ENCODE peak calls at places on chromosomes 2 and 18, in eight cellular contexts. One of them, this sample, is unnamed.

GRCh38 chr2:136010126-136010525 is 24.7 kb upstream of the DARS1 start:
- DNase-seq in left lung: no peak
- DNase-seq in breast epithelium: no peak
- DNase-seq in sigmoid colon: no peak
- DNase-seq in osteoblast: no peak
- DNase-seq in body of pancreas: no peak
- DNase-seq in aorta: no peak
- DNase-seq in IMR-90: peak
- DNase-seq in this sample: no peak

GRCh38 chr2:178068823-178069454 is 3.6 kb downstream of the PDE11A start:
- DNase-seq in sigmoid colon: no peak
- DNase-seq in body of pancreas: no peak
- DNase-seq in breast epithelium: no peak
- DNase-seq in left lung: no peak
- DNase-seq in osteoblast: no peak
- DNase-seq in aorta: no peak
- DNase-seq in IMR-90: no peak
- DNase-seq in this sample: no peak

GRCh38 chr18:22420649-22421048 is 2.9 kb upstream of the CTAGE1 start:
- DNase-seq in IMR-90: no peak
- DNase-seq in left lung: no peak
- DNase-seq in sigmoid colon: no peak
- DNase-seq in aorta: no peak
- DNase-seq in osteoblast: no peak
- DNase-seq in breast epithelium: no peak
- DNase-seq in body of pancreas: no peak
- DNase-seq in this sample: no peak

GRCh38 chr2:96859338-96859649 is 1.5 kb upstream of the ANKRD39 start:
- DNase-seq in breast epithelium: no peak
- DNase-seq in left lung: no peak
- DNase-seq in IMR-90: no peak
- DNase-seq in sigmoid colon: peak
- DNase-seq in osteoblast: peak
- DNase-seq in body of pancreas: peak
- DNase-seq in aorta: peak
- DNase-seq in this sample: no peak

GRCh38 chr18:57004366-57005121 is 142.3 kb upstream of the BOD1L2 start:
- DNase-seq in IMR-90: peak
- DNase-seq in aorta: no peak
- DNase-seq in left lung: no peak
- DNase-seq in body of pancreas: no peak
- DNase-seq in sigmoid colon: no peak
- DNase-seq in osteoblast: no peak
- DNase-seq in breast epithelium: no peak
- DNase-seq in this sample: no peak

GRCh38 chr2:36549063-36549662 is 48.8 kb downstream of the FEZ2 start:
- DNase-seq in left lung: no peak
- DNase-seq in IMR-90: peak
- DNase-seq in sigmoid colon: no peak
- DNase-seq in breast epithelium: no peak
- DNase-seq in osteoblast: peak
- DNase-seq in body of pancreas: no peak
- DNase-seq in aorta: no peak
- DNase-seq in this sample: no peak

GRCh38 chr2:157172866-157173578 is 84.5 kb upstream of the GALNT5 start:
- DNase-seq in sigmoid colon: no peak
- DNase-seq in body of pancreas: no peak
- DNase-seq in aorta: no peak
- DNase-seq in breast epithelium: no peak
- DNase-seq in osteoblast: no peak
- DNase-seq in IMR-90: peak
- DNase-seq in left lung: no peak
- DNase-seq in this sample: no peak

GRCh38 chr2:135245055-135245454 is 193.0 kb downstream of the RAB3GAP1 start:
- DNase-seq in IMR-90: peak
- DNase-seq in breast epithelium: no peak
- DNase-seq in left lung: no peak
- DNase-seq in osteoblast: peak
- DNase-seq in aorta: no peak
- DNase-seq in body of pancreas: no peak
- DNase-seq in sigmoid colon: no peak
- DNase-seq in this sample: no peak

GRCh38 chr2:133062946-133063345 is 392.9 kb upstream of the LYPD1 start:
- DNase-seq in breast epithelium: no peak
- DNase-seq in IMR-90: peak
- DNase-seq in left lung: no peak
- DNase-seq in osteoblast: no peak
- DNase-seq in sigmoid colon: no peak
- DNase-seq in aorta: no peak
- DNase-seq in body of pancreas: no peak
- DNase-seq in this sample: no peak

GRCh38 chr2:128978155-128978707 is 659.6 kb upstream of the HS6ST1 start:
- DNase-seq in IMR-90: no peak
- DNase-seq in aorta: no peak
- DNase-seq in left lung: no peak
- DNase-seq in osteoblast: no peak
- DNase-seq in body of pancreas: no peak
- DNase-seq in breast epithelium: no peak
- DNase-seq in sigmoid colon: no peak
- DNase-seq in this sample: no peak

DNA sequence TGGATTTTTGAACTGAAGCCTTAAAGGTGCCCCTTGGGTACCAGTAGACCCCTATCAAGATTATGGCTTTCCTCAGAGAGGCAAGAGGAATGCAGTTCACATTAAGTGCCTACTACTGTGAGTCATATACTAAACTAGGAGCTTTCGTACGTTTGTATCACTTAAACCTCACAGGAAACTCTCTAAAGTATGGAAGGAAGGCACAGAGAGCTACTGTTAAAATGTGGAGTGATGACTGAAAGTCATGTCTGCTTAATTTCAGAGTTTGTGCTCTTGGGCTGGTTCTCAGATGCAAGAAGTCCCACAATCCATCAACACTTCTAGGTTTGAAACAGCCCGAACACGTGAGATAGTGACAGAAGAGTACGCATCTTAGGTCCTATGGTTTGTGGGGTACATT is 4.7 kb downstream of the PLCL1 start:
- DNase-seq in aorta: no peak
- DNase-seq in body of pancreas: no peak
- DNase-seq in breast epithelium: no peak
- DNase-seq in osteoblast: no peak
- DNase-seq in left lung: no peak
- DNase-seq in IMR-90: no peak
- DNase-seq in sigmoid colon: no peak
- DNase-seq in this sample: no peak
- H3K27ac ChIP-seq in aorta: no peak
- H3K27ac ChIP-seq in body of pancreas: no peak
- H3K27ac ChIP-seq in breast epithelium: no peak
- H3K27ac ChIP-seq in osteoblast: no peak
- H3K27ac ChIP-seq in left lung: no peak
- H3K27ac ChIP-seq in IMR-90: no peak
- H3K27ac ChIP-seq in sigmoid colon: peak
- H3K27ac ChIP-seq in this sample: no peak

DNA sequence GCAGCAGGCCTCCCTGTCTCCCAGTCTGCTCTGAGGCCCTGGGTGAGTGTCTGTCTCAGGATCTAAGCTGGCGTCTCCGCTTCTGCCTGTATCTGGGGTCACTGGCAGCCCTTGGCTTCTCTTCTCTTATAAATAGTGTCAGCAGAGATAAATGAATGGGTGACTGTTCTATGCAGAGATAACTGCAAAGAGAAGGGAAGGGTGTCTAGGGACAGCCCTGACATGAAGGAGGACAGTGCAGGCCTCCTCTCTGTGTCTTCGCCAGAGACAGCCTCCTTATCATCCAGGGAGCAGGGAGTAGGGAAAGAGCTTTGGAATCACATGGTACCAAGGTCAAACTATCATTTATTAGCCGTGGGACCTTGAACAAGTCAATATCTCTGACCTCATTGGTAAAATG is 28.3 kb upstream of the GMPPA start:
- DNase-seq in body of pancreas: no peak
- DNase-seq in left lung: no peak
- DNase-seq in aorta: no peak
- DNase-seq in sigmoid colon: no peak
- DNase-seq in breast epithelium: no peak
- DNase-seq in osteoblast: no peak
- DNase-seq in IMR-90: no peak
- DNase-seq in this sample: no peak
- H3K27ac ChIP-seq in body of pancreas: no peak
- H3K27ac ChIP-seq in left lung: no peak
- H3K27ac ChIP-seq in aorta: no peak
- H3K27ac ChIP-seq in sigmoid colon: peak
- H3K27ac ChIP-seq in breast epithelium: no peak
- H3K27ac ChIP-seq in osteoblast: no peak
- H3K27ac ChIP-seq in IMR-90: no peak
- H3K27ac ChIP-seq in this sample: no peak

DNA sequence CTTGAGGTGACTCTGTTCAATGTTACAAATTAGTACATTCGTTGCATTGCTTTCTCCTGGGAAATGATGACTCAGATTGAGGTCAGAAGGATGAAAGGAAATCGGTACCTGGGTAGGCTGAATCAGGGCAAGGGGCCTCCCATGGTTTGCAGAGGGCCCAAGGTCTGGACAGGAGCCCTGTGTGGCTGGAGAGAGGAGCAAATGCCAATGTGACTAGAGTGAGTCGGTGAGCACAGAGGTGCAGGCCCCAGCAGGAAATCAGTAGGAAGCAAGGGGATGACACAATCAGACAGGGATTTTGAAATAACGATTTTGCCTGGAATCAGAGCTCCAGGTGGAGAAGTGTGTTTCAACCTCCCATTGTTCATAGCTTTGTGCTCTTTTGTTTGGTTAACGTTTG is 118.9 kb downstream of the CCDC102B start:
- DNase-seq in aorta: no peak
- DNase-seq in sigmoid colon: no peak
- DNase-seq in osteoblast: peak
- DNase-seq in breast epithelium: no peak
- DNase-seq in IMR-90: no peak
- DNase-seq in body of pancreas: no peak
- DNase-seq in left lung: no peak
- DNase-seq in this sample: no peak
- H3K27ac ChIP-seq in aorta: no peak
- H3K27ac ChIP-seq in sigmoid colon: no peak
- H3K27ac ChIP-seq in osteoblast: no peak
- H3K27ac ChIP-seq in breast epithelium: no peak
- H3K27ac ChIP-seq in IMR-90: no peak
- H3K27ac ChIP-seq in body of pancreas: no peak
- H3K27ac ChIP-seq in left lung: no peak
- H3K27ac ChIP-seq in this sample: no peak

DNA sequence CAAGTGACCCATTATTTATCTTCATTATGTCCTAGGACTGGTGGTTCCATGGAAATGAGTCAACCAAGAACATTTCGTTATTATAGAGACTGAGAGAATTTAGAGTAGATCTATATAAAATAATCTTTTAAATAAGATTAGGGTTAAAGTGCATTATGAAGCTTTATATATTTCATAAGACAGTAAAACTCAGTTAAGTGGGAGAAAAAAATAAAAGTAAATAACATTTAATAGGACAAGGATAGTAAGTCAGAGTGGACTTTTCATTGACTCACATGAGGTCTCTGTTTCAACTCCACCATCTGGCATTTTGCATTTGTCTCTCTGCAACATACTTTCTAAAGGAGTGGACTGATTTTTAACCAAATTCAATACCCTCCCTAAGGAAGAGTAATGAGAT is 125.3 kb upstream of the CCDC68 start:
- DNase-seq in aorta: no peak
- DNase-seq in left lung: no peak
- DNase-seq in IMR-90: no peak
- DNase-seq in sigmoid colon: no peak
- DNase-seq in breast epithelium: no peak
- DNase-seq in osteoblast: no peak
- DNase-seq in body of pancreas: no peak
- DNase-seq in this sample: no peak
- H3K27ac ChIP-seq in aorta: no peak
- H3K27ac ChIP-seq in left lung: no peak
- H3K27ac ChIP-seq in IMR-90: no peak
- H3K27ac ChIP-seq in sigmoid colon: no peak
- H3K27ac ChIP-seq in breast epithelium: no peak
- H3K27ac ChIP-seq in osteoblast: no peak
- H3K27ac ChIP-seq in body of pancreas: no peak
- H3K27ac ChIP-seq in this sample: no peak

GRCh38 chr2:234436482-234436837 is 60.4 kb downstream of the ARL4C start:
- DNase-seq in body of pancreas: no peak
- DNase-seq in left lung: no peak
- DNase-seq in aorta: no peak
- DNase-seq in IMR-90: no peak
- DNase-seq in osteoblast: peak
- DNase-seq in sigmoid colon: no peak
- DNase-seq in breast epithelium: no peak
- DNase-seq in this sample: no peak
- H3K27ac ChIP-seq in body of pancreas: no peak
- H3K27ac ChIP-seq in left lung: peak
- H3K27ac ChIP-seq in aorta: no peak
- H3K27ac ChIP-seq in IMR-90: no peak
- H3K27ac ChIP-seq in osteoblast: no peak
- H3K27ac ChIP-seq in sigmoid colon: no peak
- H3K27ac ChIP-seq in breast epithelium: peak
- H3K27ac ChIP-seq in this sample: no peak

GRCh38 chr18:10414293-10414842 is 40.1 kb upstream of the APCDD1 start:
- DNase-seq in left lung: no peak
- DNase-seq in breast epithelium: no peak
- DNase-seq in osteoblast: no peak
- DNase-seq in body of pancreas: no peak
- DNase-seq in IMR-90: no peak
- DNase-seq in aorta: no peak
- DNase-seq in sigmoid colon: no peak
- DNase-seq in this sample: no peak
- H3K27ac ChIP-seq in left lung: no peak
- H3K27ac ChIP-seq in breast epithelium: peak
- H3K27ac ChIP-seq in osteoblast: no peak
- H3K27ac ChIP-seq in body of pancreas: no peak
- H3K27ac ChIP-seq in IMR-90: no peak
- H3K27ac ChIP-seq in aorta: no peak
- H3K27ac ChIP-seq in sigmoid colon: no peak
- H3K27ac ChIP-seq in this sample: no peak

DNA sequence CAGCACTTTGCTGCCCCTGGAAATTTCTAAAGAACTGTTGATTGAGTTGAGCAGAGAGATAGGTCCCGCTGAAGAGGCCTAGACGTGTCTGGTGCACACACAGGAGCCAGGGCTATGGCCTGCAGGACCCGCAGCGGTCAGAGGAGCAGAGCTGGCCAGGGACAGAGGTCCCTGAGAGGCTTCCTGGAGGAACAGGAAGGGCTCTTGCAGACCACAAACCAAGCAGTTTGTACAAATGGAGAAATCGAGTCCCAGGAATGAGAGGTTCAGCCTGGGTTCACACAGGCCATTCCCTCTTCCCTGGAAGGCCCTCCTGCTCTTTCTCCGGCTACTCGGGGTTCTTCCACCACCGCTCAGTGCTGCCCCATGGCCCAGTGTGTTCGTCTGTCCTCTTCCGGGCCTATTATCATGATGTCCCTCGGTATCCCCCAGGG is 1.2 kb upstream of the BIN1 start:
- DNase-seq in aorta: peak
- DNase-seq in body of pancreas: peak
- DNase-seq in IMR-90: no peak
- DNase-seq in sigmoid colon: peak
- DNase-seq in osteoblast: no peak
- DNase-seq in left lung: no peak
- DNase-seq in breast epithelium: peak
- DNase-seq in this sample: no peak
- H3K27ac ChIP-seq in aorta: no peak
- H3K27ac ChIP-seq in body of pancreas: no peak
- H3K27ac ChIP-seq in IMR-90: no peak
- H3K27ac ChIP-seq in sigmoid colon: peak
- H3K27ac ChIP-seq in osteoblast: no peak
- H3K27ac ChIP-seq in left lung: no peak
- H3K27ac ChIP-seq in breast epithelium: peak
- H3K27ac ChIP-seq in this sample: peak